ENCODE peak calls at places on chromosomes 13 and 19, in eight cellular contexts. T, X, V, O, I, J, A and R are unnamed samples.

GRCh38 chr19:15330801-15331418 is 1.4 kb downstream of the BRD4 start:
- DNase-seq in T (peak; percentile 11), X (peak; percentile 86), V (no peak), O (no peak), I (peak; percentile 64), J (peak; percentile 23), A (no peak), R (no peak)

GRCh38 chr13:41246969-41247750 is 16.2 kb downstream of the MTRF1 start:
- DNase-seq in T (no peak), X (no peak), V (no peak), O (no peak), I (no peak), J (no peak), A (peak; percentile 42), R (no peak)

GRCh38 chr13:73698859-73699258 is 435.3 kb downstream of the KLF12 start:
- DNase-seq in T (no peak), X (peak; percentile 32), V (no peak), O (no peak), I (no peak), J (no peak), A (no peak), R (no peak)

GRCh38 chr13:49933511-49933910 is 2.6 kb downstream of the SPRYD7 start:
- DNase-seq in T (no peak), X (no peak), V (no peak), O (no peak), I (no peak), J (no peak), A (no peak), R (no peak)

GRCh38 chr19:639251-640155 is at the start of gene FGF22:
- DNase-seq in T (peak; percentile 97), X (peak; percentile 82), V (peak; percentile 97), O (peak; percentile 46), I (peak; percentile 30), J (peak; percentile 86), A (peak; percentile 89), R (peak; percentile 99)

GRCh38 chr13:77860621-77861020 is 58.0 kb downstream of the EDNRB start:
- DNase-seq in T (no peak), X (peak; percentile 89), V (no peak), O (peak; percentile 71), I (peak; percentile 77), J (no peak), A (no peak), R (no peak)

GRCh38 chr13:65112123-65113075 is 2117.7 kb downstream of the PCDH9 start:
- DNase-seq in T (no peak), X (peak; percentile 7), V (no peak), O (no peak), I (no peak), J (no peak), A (no peak), R (no peak)

GRCh38 chr19:58325623-58326022 is 1.2 kb upstream of the ZSCAN22 start:
- DNase-seq in T (no peak), X (peak; percentile 40), V (no peak), O (no peak), I (no peak), J (no peak), A (no peak), R (no peak)

GRCh38 chr13:110158201-110158600 is 148.8 kb downstream of the COL4A1 start:
- DNase-seq in T (no peak), X (no peak), V (no peak), O (no peak), I (no peak), J (no peak), A (no peak), R (no peak)

GRCh38 chr19:41064974-41065569 is 23.2 kb upstream of the CYP2A13 start:
- DNase-seq in T (no peak), X (peak; percentile 44), V (no peak), O (no peak), I (no peak), J (no peak), A (no peak), R (no peak)

GRCh38 chr13:97238883-97239282 is 16.8 kb downstream of the MBNL2 start:
- DNase-seq in T (no peak), X (no peak), V (no peak), O (no peak), I (no peak), J (no peak), A (no peak), R (no peak)

GRCh38 chr19:4495471-4495870 is 22.8 kb downstream of the PLIN4 start:
- DNase-seq in T (no peak), X (no peak), V (no peak), O (no peak), I (no peak), J (no peak), A (no peak), R (no peak)

GRCh38 chr13:34247596-34247995 is 429.6 kb downstream of the RFC3 start:
- DNase-seq in T (no peak), X (no peak), V (no peak), O (no peak), I (no peak), J (no peak), A (no peak), R (no peak)

GRCh38 chr19:47369923-47370625 is 21.0 kb downstream of the DHX34 start:
- DNase-seq in T (no peak), X (peak; percentile 82), V (no peak), O (no peak), I (peak; percentile 23), J (no peak), A (no peak), R (no peak)

GRCh38 chr13:110197041-110197440 is 109.9 kb downstream of the COL4A1 start:
- DNase-seq in T (no peak), X (no peak), V (no peak), O (no peak), I (no peak), J (no peak), A (no peak), R (no peak)

GRCh38 chr19:46603195-46603637 is 2.1 kb downstream of the CALM3 start:
- DNase-seq in T (no peak), X (no peak), V (peak; percentile 71), O (no peak), I (no peak), J (no peak), A (no peak), R (peak; percentile 85)

GRCh38 chr19:28294395-28294794 is 918.6 kb downstream of the UQCRFS1 start:
- DNase-seq in T (no peak), X (peak; percentile 61), V (no peak), O (no peak), I (no peak), J (no peak), A (no peak), R (no peak)

GRCh38 chr19:2111886-2112285 is 15.2 kb downstream of the IZUMO4 start:
- DNase-seq in T (no peak), X (no peak), V (no peak), O (no peak), I (no peak), J (no peak), A (no peak), R (no peak)

GRCh38 chr13:113053801-113054604 is 51.6 kb upstream of the F7 start:
- DNase-seq in T (no peak), X (no peak), V (no peak), O (no peak), I (no peak), J (no peak), A (no peak), R (no peak)

DNA sequence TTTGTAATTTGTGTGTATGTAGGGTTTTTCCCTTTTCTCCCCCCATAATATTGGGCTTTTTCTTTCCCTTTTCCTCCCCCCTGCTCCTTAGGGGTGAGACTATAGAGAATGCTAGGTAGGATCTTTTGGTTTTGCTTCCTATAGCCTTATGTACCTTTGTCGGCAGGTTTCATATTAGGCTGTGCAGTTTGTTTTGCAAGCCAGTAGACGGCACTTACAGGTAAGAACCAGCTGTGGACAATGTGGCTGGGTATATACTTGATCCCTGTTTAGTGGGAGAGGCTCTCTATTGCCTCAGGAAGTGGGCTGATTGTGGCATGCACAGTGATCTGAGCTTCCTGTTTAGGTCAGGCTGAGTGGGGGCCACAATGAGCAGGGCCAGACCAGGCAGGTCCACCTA is 359.2 kb upstream of the OBI1 start:
- DNase-seq in T (no peak), X (no peak), V (no peak), O (no peak), I (no peak), J (no peak), A (no peak), R (no peak)
- TF ChIP-seq CTCF in T (no peak), X (no peak), V (no peak), O (no peak), I (no peak), J (no peak), A (no peak), R (no peak)

GRCh38 chr13:28754698-28755545 is 36.2 kb upstream of the SLC46A3 start:
- DNase-seq in T (no peak), X (peak; percentile 70), V (no peak), O (no peak), I (no peak), J (no peak), A (no peak), R (no peak)
- TF ChIP-seq CTCF in T (no peak), X (peak; percentile 21), V (no peak), O (no peak), I (no peak), J (no peak), A (peak; percentile 26), R (no peak)

GRCh38 chr19:10551698-10552301 is 8.1 kb downstream of the ATG4D start:
- DNase-seq in T (no peak), X (peak; percentile 58), V (no peak), O (no peak), I (no peak), J (no peak), A (no peak), R (no peak)
- TF ChIP-seq CTCF in T (no peak), X (peak; percentile 30), V (no peak), O (peak; percentile 4), I (peak; percentile 6), J (no peak), A (no peak), R (no peak)

GRCh38 chr19:18487576-18488402 is 34.1 kb downstream of the ELL start:
- DNase-seq in T (no peak), X (no peak), V (no peak), O (no peak), I (no peak), J (no peak), A (no peak), R (no peak)

GRCh38 chr19:18489627-18490184 is 32.2 kb downstream of the ELL start:
- DNase-seq in T (no peak), X (no peak), V (no peak), O (no peak), I (no peak), J (no peak), A (no peak), R (no peak)

GRCh38 chr19:18488403-18488723 is 33.5 kb downstream of the ELL start:
- DNase-seq in T (no peak), X (no peak), V (no peak), O (no peak), I (no peak), J (no peak), A (no peak), R (no peak)

GRCh38 chr19:18490719-18491118 is 31.2 kb downstream of the ELL start:
- DNase-seq in T (no peak), X (no peak), V (no peak), O (no peak), I (no peak), J (no peak), A (no peak), R (no peak)

GRCh38 chr19:18488838-18489626 is 32.8 kb downstream of the ELL start:
- DNase-seq in T (no peak), X (no peak), V (no peak), O (no peak), I (no peak), J (peak; percentile 93), A (no peak), R (no peak)
- TF ChIP-seq CTCF in T (no peak), X (peak; percentile 13), V (peak; percentile 20), O (peak; percentile 8), I (peak; percentile 26), J (peak; percentile 45), A (peak; percentile 27), R (no peak)

GRCh38 chr19:18282021-18282787 is 782 bp upstream of the JUND start:
- DNase-seq in T (no peak), X (no peak), V (peak; percentile 85), O (no peak), I (peak; percentile 69), J (peak; percentile 56), A (no peak), R (no peak)
- TF ChIP-seq CTCF in T (no peak), X (peak; percentile 22), V (no peak), O (peak; percentile 10), I (peak; percentile 36), J (peak; percentile 16), A (peak; percentile 30), R (no peak)